ENCODE peak calls at places on chromosomes 3 and 15, in nine cellular contexts. K, X, M, G, U, F, Z, P and L are unnamed samples.

GRCh38 chr3:8539419-8539818 is 37.8 kb downstream of the LMCD1 start:
- DNase-seq in G (no peak), U (peak), K (no peak), X (no peak), M (no peak), F (no peak), P (no peak), Z (no peak), L (no peak)

GRCh38 chr15:60764408-60764963 is 285.5 kb upstream of the ICE2 start:
- DNase-seq in P (no peak), M (no peak), U (no peak), G (no peak), K (no peak), Z (no peak), X (no peak), F (no peak), L (no peak)

GRCh38 chr15:92521624-92522008 is 127.9 kb downstream of the ST8SIA2 start:
- DNase-seq in M (peak), G (peak), Z (peak), K (peak), U (peak), P (peak), F (peak), X (peak), L (peak)

GRCh38 chr3:138070006-138070405 is 45.4 kb downstream of the DZIP1L start:
- DNase-seq in U (no peak), P (no peak), Z (no peak), X (no peak), G (no peak), M (no peak), K (no peak), F (no peak), L (no peak)

GRCh38 chr3:171824824-171825221 is 14.5 kb upstream of the PLD1 start:
- DNase-seq in M (no peak), G (no peak), K (no peak), Z (no peak), P (peak), F (no peak), X (no peak), U (no peak), L (no peak)

GRCh38 chr3:9884555-9885165 is 4.6 kb upstream of the CIDEC start:
- DNase-seq in F (peak), X (no peak), M (peak), U (peak), Z (peak), P (peak), K (no peak), G (peak), L (peak)

GRCh38 chr15:70604671-70605070 is 158.7 kb downstream of the UACA start:
- DNase-seq in X (no peak), G (no peak), M (peak), K (no peak), Z (no peak), P (no peak), U (no peak), F (peak), L (no peak)

GRCh38 chr3:166829896-166830295 is 550.2 kb downstream of the ZBBX start:
- DNase-seq in U (no peak), G (no peak), F (no peak), M (peak), K (no peak), X (no peak), Z (no peak), P (peak), L (peak)

GRCh38 chr15:39944711-39945110 is 10.8 kb downstream of the EIF2AK4 start:
- DNase-seq in U (peak), M (no peak), Z (no peak), X (no peak), P (no peak), G (no peak), F (no peak), K (no peak), L (no peak)

GRCh38 chr3:162845918-162846317 is 1349.3 kb downstream of the OTOL1 start:
- DNase-seq in M (no peak), F (no peak), Z (no peak), K (no peak), P (no peak), U (no peak), X (no peak), G (no peak), L (no peak)

GRCh38 chr3:137012097-137012501 is 54.3 kb downstream of the IL20RB start:
- DNase-seq in M (no peak), F (no peak), K (no peak), U (peak), G (no peak), P (no peak), Z (no peak), X (no peak), L (no peak)

GRCh38 chr15:100718075-100718980 is 115.9 kb downstream of the ASB7 start:
- DNase-seq in F (no peak), Z (no peak), M (no peak), P (peak), G (peak), U (no peak), X (no peak), K (no peak), L (no peak)

GRCh38 chr15:48459571-48460461 is 128.6 kb downstream of the DUT start:
- DNase-seq in K (no peak), X (no peak), M (no peak), U (peak), F (no peak), G (no peak), Z (no peak), P (no peak), L (peak)

GRCh38 chr15:55499158-55499557 is 8.9 kb downstream of the DNAAF4 start:
- DNase-seq in U (no peak), K (no peak), G (no peak), M (no peak), P (no peak), F (no peak), Z (no peak), X (no peak), L (no peak)

GRCh38 chr3:51675201-51675611 is 4.2 kb downstream of the TEX264 start:
- DNase-seq in U (peak), Z (peak), G (no peak), K (no peak), M (no peak), P (no peak), X (no peak), F (peak), L (no peak)

GRCh38 chr3:46222435-46223161 is 14.5 kb upstream of the CCR1 start:
- DNase-seq in P (no peak), F (no peak), K (no peak), U (no peak), M (no peak), G (no peak), Z (no peak), X (no peak), L (no peak)

GRCh38 chr3:156750874-156751245 is 75.3 kb upstream of the LEKR1 start:
- DNase-seq in Z (no peak), U (peak), G (no peak), M (no peak), F (peak), K (no peak), P (no peak), X (no peak), L (no peak)

GRCh38 chr15:40918799-40919392 is 10.2 kb upstream of the DLL4 start:
- DNase-seq in F (no peak), K (no peak), Z (no peak), M (no peak), X (no peak), G (no peak), P (no peak), U (no peak), L (no peak)

GRCh38 chr3:82999777-83000176 is 1238.3 kb upstream of the GBE1 start:
- DNase-seq in M (no peak), G (no peak), U (no peak), F (no peak), X (no peak), Z (no peak), P (no peak), K (no peak), L (no peak)

GRCh38 chr3:83002869-83003445 is 1241.5 kb upstream of the GBE1 start:
- DNase-seq in Z (no peak), P (no peak), U (no peak), G (no peak), X (no peak), K (no peak), F (no peak), M (no peak), L (no peak)

DNA sequence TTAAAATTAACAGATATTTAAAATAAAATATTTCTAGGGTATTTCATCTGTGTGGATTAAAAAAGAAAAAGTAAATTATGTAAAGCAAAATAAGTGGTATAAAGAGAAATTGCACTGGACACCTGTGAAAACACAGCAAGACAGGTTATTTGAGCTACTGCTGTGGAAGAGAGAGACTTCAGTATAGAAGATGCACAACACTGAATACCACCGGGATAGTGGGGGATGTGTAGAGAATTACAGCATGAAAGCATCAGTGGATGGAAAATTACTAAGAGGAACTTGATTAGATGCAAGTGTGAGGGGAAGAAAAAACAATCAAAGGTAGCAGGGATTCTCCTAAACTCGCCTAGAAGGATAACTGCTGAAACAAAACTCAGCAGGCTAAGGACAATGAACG is 1242.5 kb upstream of the GBE1 start:
- DNase-seq in K (no peak), Z (no peak), X (no peak), G (no peak), M (no peak), P (no peak), U (no peak), F (no peak), L (no peak)
- TF ChIP-seq CTCF in K (no peak), Z (no peak), X (no peak), G (no peak), M (no peak), P (no peak), U (no peak), F (no peak), L (no peak)

DNA sequence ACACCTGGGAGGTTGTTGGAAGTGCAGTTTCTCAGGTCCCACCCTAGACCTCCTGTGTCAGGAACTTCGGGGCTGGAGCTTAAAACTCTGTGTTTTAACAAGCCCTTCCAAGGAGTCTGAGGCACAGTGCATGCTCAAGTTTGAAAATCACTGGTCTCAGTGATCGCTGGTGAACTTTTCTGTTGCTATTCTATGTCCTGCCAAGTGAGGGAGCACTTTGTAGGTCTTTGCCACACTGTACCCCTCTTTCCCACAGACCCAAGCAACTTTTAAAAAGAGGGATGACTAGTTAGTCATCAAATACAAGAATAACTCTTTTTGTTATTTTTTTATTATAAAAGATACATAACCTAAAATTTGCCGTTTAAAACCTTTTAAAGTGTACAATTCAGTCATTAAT is 133.7 kb downstream of the AGBL1 start:
- DNase-seq in Z (no peak), F (no peak), P (no peak), U (no peak), K (no peak), G (no peak), X (no peak), M (no peak), L (no peak)
- TF ChIP-seq CTCF in Z (no peak), F (peak), P (no peak), U (no peak), K (peak), G (no peak), X (peak), M (peak), L (no peak)

GRCh38 chr3:105402287-105402801 is 35.6 kb downstream of the ALCAM start:
- DNase-seq in Z (no peak), U (peak), K (no peak), P (peak), M (peak), X (no peak), F (peak), G (no peak), L (peak)
- TF ChIP-seq CTCF in Z (no peak), U (no peak), K (no peak), P (no peak), M (no peak), X (no peak), F (no peak), G (no peak), L (no peak)

GRCh38 chr15:81163961-81164800 is 30.1 kb downstream of the CFAP161 start:
- DNase-seq in U (peak), P (no peak), G (no peak), Z (no peak), X (no peak), F (peak), K (peak), M (no peak), L (peak)
- TF ChIP-seq CTCF in U (no peak), P (no peak), G (no peak), Z (no peak), X (no peak), F (peak), K (peak), M (no peak), L (no peak)

DNA sequence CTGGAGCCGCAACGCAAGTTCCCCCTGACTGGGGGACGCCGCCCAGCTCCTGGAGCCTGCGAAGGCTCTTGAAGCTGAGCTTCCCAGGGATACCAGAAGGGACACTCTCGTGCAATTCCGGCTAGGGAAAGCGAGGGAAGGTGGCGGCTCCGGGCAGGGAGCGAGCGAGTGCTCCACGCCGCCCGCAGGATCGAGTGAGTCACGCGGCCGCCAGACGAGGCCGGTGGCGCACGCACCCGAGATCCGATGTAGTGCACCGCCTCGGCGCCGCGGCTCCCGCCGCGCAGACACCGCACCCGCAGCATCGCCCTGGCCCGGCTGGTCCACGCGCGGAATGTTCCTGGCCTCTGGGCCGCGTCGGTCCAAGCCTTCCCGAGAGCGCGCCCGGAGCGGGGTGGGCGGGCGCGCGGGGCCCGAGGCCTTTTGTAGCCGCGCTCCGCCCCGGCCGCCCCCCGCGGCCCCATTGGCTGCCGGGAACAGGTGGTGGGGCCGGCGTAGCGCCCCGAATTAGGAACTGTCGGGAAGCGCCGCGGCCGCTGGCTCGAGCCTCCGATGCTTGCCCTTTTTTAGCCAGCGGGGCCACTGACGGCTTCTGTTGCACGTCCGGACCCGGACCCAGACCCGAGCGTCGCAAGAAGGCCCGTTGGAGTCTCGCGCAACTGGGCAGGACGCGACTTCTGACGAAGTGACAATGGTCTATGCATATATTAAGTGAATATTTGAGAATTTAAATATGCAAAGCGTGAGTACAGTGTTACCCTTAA is at the start of gene GATM:
- DNase-seq in Z (peak), K (peak), U (peak), G (peak), P (peak), X (peak), F (peak), M (peak), L (peak)
- TF ChIP-seq CTCF in Z (no peak), K (peak), U (peak), G (peak), P (peak), X (peak), F (peak), M (peak), L (peak)

GRCh38 chr15:67520276-67520975 is 505 bp upstream of the C15orf61 start:
- DNase-seq in F (no peak), P (no peak), U (no peak), X (no peak), Z (no peak), G (no peak), M (no peak), K (no peak), L (no peak)

GRCh38 chr15:67521770-67522568 is 1.0 kb downstream of the C15orf61 start:
- DNase-seq in G (no peak), K (peak), P (no peak), Z (no peak), X (no peak), F (peak), M (peak), U (peak), L (no peak)

GRCh38 chr15:67523337-67523736 is 2.4 kb downstream of the C15orf61 start:
- DNase-seq in F (no peak), G (no peak), Z (no peak), P (no peak), K (no peak), U (no peak), X (no peak), M (no peak), L (no peak)

GRCh38 chr15:67524235-67524634 is 3.3 kb downstream of the C15orf61 start:
- DNase-seq in X (no peak), M (no peak), F (no peak), Z (no peak), U (no peak), P (no peak), G (no peak), K (no peak), L (no peak)

GRCh38 chr15:67520976-67521769 is at the start of gene C15orf61:
- DNase-seq in Z (peak), F (peak), X (peak), U (peak), P (peak), G (peak), K (peak), M (peak), L (peak)
- TF ChIP-seq CTCF in Z (no peak), F (no peak), X (no peak), U (no peak), P (no peak), G (peak), K (peak), M (peak), L (no peak)

GRCh38 chr15:66017009-66017408 is 147.7 kb downstream of the RAB11A start:
- DNase-seq in F (no peak), P (no peak), X (no peak), G (no peak), Z (no peak), K (no peak), U (no peak), M (no peak), L (no peak)

GRCh38 chr15:66014639-66015182 is 145.4 kb downstream of the RAB11A start:
- DNase-seq in F (peak), K (no peak), G (no peak), P (no peak), M (no peak), Z (no peak), X (no peak), U (no peak), L (no peak)

GRCh38 chr15:66014022-66014421 is 144.7 kb downstream of the RAB11A start:
- DNase-seq in Z (no peak), K (no peak), F (no peak), X (no peak), M (no peak), G (no peak), U (no peak), P (no peak), L (no peak)

GRCh38 chr15:66018178-66018797 is 149.0 kb downstream of the RAB11A start:
- DNase-seq in U (no peak), X (no peak), G (no peak), M (no peak), Z (no peak), P (no peak), F (no peak), K (no peak), L (no peak)

GRCh38 chr15:66016199-66016598 is 146.9 kb downstream of the RAB11A start:
- DNase-seq in P (no peak), K (no peak), M (no peak), G (no peak), U (no peak), X (no peak), F (no peak), Z (no peak), L (no peak)
- TF ChIP-seq CTCF in P (no peak), K (no peak), M (no peak), G (no peak), U (no peak), X (no peak), F (no peak), Z (no peak), L (no peak)